ENCODE peak calls at places on chromosome 17, in eight cellular contexts. S is stimulated activated CD4-positive, alpha-beta T cell treated with anti-CD3 and anti-CD28 coated beads, Interleukin-4, amount 100 ng/mL, for 24 hours; G is Right ventricle myocardium superior; C is fibroblast of the conjunctiva; N is NCI-H2029; Y is T47D; V is COR-L47; J is neural progenitor cell. E is an unnamed sample.

GRCh38 chr17:28526381-28526780 is 20.2 kb downstream of the FOXN1 start:
- DNase-seq in G (no peak), S (no peak), N (no peak), J (no peak), C (no peak), Y (no peak), V (no peak), E (no peak)

GRCh38 chr17:7774037-7774659 is 56.6 kb downstream of the DNAH2 start:
- DNase-seq in V (no peak), Y (no peak), J (no peak), N (no peak), S (no peak), C (peak; percentile 20), G (no peak), E (no peak)

GRCh38 chr17:66960623-66961022 is 3.9 kb upstream of the CACNG4 start:
- DNase-seq in J (no peak), N (no peak), C (no peak), S (no peak), Y (no peak), G (no peak), V (peak; percentile 67), E (no peak)

GRCh38 chr17:41973457-41973856 is 6.9 kb downstream of the CNP start:
- DNase-seq in V (no peak), N (no peak), G (no peak), J (no peak), C (no peak), Y (no peak), S (no peak), E (no peak)

GRCh38 chr17:60577147-60577925 is 22.7 kb upstream of the PPM1D start:
- DNase-seq in J (no peak), V (peak; percentile 12), N (no peak), Y (peak; percentile 48), C (peak; percentile 53), S (no peak), G (no peak), E (no peak)

GRCh38 chr17:71975331-71975801 is 145.5 kb upstream of the SOX9 start:
- DNase-seq in S (no peak), J (peak; percentile 10), G (peak; percentile 85), N (no peak), Y (no peak), V (no peak), C (peak; percentile 18), E (peak; percentile 44)

GRCh38 chr17:49836111-49837030 is 11.5 kb downstream of the TAC4 start:
- DNase-seq in Y (no peak), G (no peak), S (no peak), C (no peak), V (no peak), N (peak; percentile 8), J (no peak), E (no peak)

GRCh38 chr17:28950017-28950751 is 1.1 kb downstream of the PHF12 start:
- DNase-seq in V (peak; percentile 58), Y (no peak), C (no peak), J (peak; percentile 76), G (peak; percentile 70), S (peak; percentile 56), N (peak; percentile 29), E (no peak)

GRCh38 chr17:14205992-14206461 is 30.6 kb downstream of the CDRT15 start:
- DNase-seq in N (peak; percentile 71), J (no peak), Y (peak; percentile 58), V (no peak), C (no peak), S (peak; percentile 66), G (peak; percentile 90), E (peak; percentile 96)

GRCh38 chr17:21019976-21020575 is 22.7 kb downstream of the USP22 start:
- DNase-seq in Y (no peak), C (no peak), J (peak; percentile 29), V (no peak), N (no peak), G (peak; percentile 64), S (peak; percentile 38), E (no peak)

GRCh38 chr17:78497115-78497540 is 80.1 kb downstream of the DNAH17 start:
- DNase-seq in J (peak; percentile 87), S (peak; percentile 58), N (peak; percentile 64), Y (peak; percentile 95), V (peak; percentile 63), C (peak; percentile 52), G (peak; percentile 74), E (peak; percentile 85)

GRCh38 chr17:83196088-83196765 is 116.8 kb downstream of the METRNL start:
- DNase-seq in S (no peak), Y (no peak), N (no peak), J (no peak), C (peak; percentile 62), V (no peak), G (peak; percentile 48), E (no peak)

GRCh38 chr17:73007447-73007846 is 85.0 kb downstream of the SLC39A11 start:
- DNase-seq in V (no peak), S (no peak), N (peak; percentile 21), J (no peak), G (peak; percentile 45), C (no peak), Y (no peak), E (no peak)

GRCh38 chr17:81420769-81421462 is 25.7 kb downstream of the BAHCC1 start:
- DNase-seq in S (no peak), J (no peak), V (no peak), N (peak; percentile 22), Y (no peak), G (peak; percentile 82), C (no peak), E (no peak)

GRCh38 chr17:44376124-44376523 is 12.5 kb upstream of the FAM171A2 start:
- DNase-seq in N (no peak), Y (peak; percentile 43), G (peak; percentile 81), V (no peak), C (peak; percentile 28), J (peak; percentile 60), S (no peak), E (no peak)

GRCh38 chr17:45314761-45315549 is 1.9 kb downstream of the MAP3K14 start:
- DNase-seq in N (no peak), J (no peak), G (no peak), C (no peak), Y (no peak), V (no peak), S (peak; percentile 30), E (no peak)

GRCh38 chr17:1252203-1252608 is 18.0 kb upstream of the BHLHA9 start:
- DNase-seq in N (peak; percentile 19), C (no peak), J (no peak), G (peak; percentile 55), V (peak; percentile 90), S (no peak), Y (no peak), E (no peak)

GRCh38 chr17:31099051-31099450 is 4.3 kb downstream of the NF1 start:
- DNase-seq in S (no peak), N (no peak), C (peak; percentile 8), G (no peak), V (no peak), Y (no peak), J (no peak), E (no peak)

GRCh38 chr17:1360975-1361374 is 39.0 kb downstream of the YWHAE start:
- DNase-seq in J (no peak), Y (no peak), C (no peak), G (no peak), S (peak; percentile 15), N (no peak), V (no peak), E (no peak)

GRCh38 chr17:61149862-61150362 is 249.7 kb upstream of the TBX2 start:
- DNase-seq in G (no peak), C (no peak), J (no peak), N (no peak), V (no peak), Y (no peak), S (no peak), E (no peak)

GRCh38 chr17:56099649-56100048 is 53.6 kb upstream of the ANKFN1 start:
- DNase-seq in V (no peak), C (no peak), N (no peak), J (no peak), S (no peak), Y (no peak), G (no peak), E (no peak)

GRCh38 chr17:55067697-55068439 is 99.3 kb downstream of the STXBP4 start:
- DNase-seq in S (no peak), G (no peak), N (no peak), Y (no peak), V (peak; percentile 16), C (no peak), J (no peak), E (peak; percentile 68)

GRCh38 chr17:66416207-66416940 is 114.0 kb downstream of the PRKCA start:
- DNase-seq in V (peak; percentile 63), Y (no peak), J (peak; percentile 39), C (no peak), G (no peak), S (no peak), N (no peak), E (no peak)

GRCh38 chr17:56891751-56892150 is 22.1 kb downstream of the TRIM25 start:
- DNase-seq in C (no peak), V (no peak), N (no peak), J (peak; percentile 22), G (peak; percentile 66), Y (no peak), S (peak; percentile 59), E (no peak)

GRCh38 chr17:44082206-44082605 is 11.7 kb downstream of the G6PC3 start:
- DNase-seq in V (no peak), G (no peak), N (no peak), C (no peak), Y (no peak), S (no peak), J (no peak), E (no peak)

GRCh38 chr17:55706808-55707773 is 15.6 kb downstream of the TMEM100 start:
- DNase-seq in J (peak; percentile 55), C (no peak), N (no peak), Y (no peak), S (no peak), V (peak; percentile 51), G (no peak), E (no peak)

GRCh38 chr17:47895254-47895855 is 681 bp upstream of the SP2 start:
- DNase-seq in N (no peak), Y (no peak), V (no peak), G (peak; percentile 62), S (peak; percentile 35), C (no peak), J (no peak), E (peak; percentile 29)

GRCh38 chr17:39652635-39653315 is 12.4 kb upstream of the TCAP start:
- DNase-seq in G (no peak), J (peak; percentile 85), C (no peak), N (no peak), V (no peak), Y (no peak), S (no peak), E (no peak)

GRCh38 chr17:39663688-39664580 is 1.2 kb upstream of the TCAP start:
- DNase-seq in N (no peak), J (peak; percentile 56), G (peak; percentile 74), Y (peak; percentile 80), C (no peak), V (no peak), S (no peak), E (peak; percentile 15)

GRCh38 chr17:78959803-78960202 is 19.9 kb downstream of the LGALS3BP start:
- DNase-seq in G (no peak), V (no peak), C (no peak), S (no peak), J (no peak), Y (no peak), N (no peak), E (no peak)

GRCh38 chr17:19242323-19242722 is 5.2 kb downstream of the EPN2 start:
- DNase-seq in G (no peak), V (no peak), Y (peak; percentile 51), C (no peak), S (no peak), N (no peak), J (no peak), E (peak; percentile 78)

GRCh38 chr17:44608732-44609435 is 47.4 kb upstream of the MEIOC start:
- DNase-seq in J (no peak), S (no peak), G (no peak), V (peak; percentile 93), C (no peak), N (peak; percentile 87), Y (no peak), E (no peak)

GRCh38 chr17:82520041-82520910 is 744 bp downstream of the FOXK2 start:
- DNase-seq in C (no peak), N (no peak), J (peak; percentile 53), S (peak; percentile 28), Y (no peak), G (peak; percentile 48), V (no peak), E (peak; percentile 41)

GRCh38 chr17:51853857-51854256 is 304.7 kb downstream of the CA10 start:
- DNase-seq in J (no peak), V (no peak), S (no peak), N (peak; percentile 67), C (no peak), G (no peak), Y (no peak), E (peak; percentile 19)